ENCODE peak calls at places on chromosomes 7 and 10, in seven cellular contexts. One of them, this sample, is unnamed.

GRCh38 chr7:117323585-117323876 is 673 bp upstream of the WNT2 start:
- DNase-seq in SK-MEL-5: no peak
- DNase-seq in NCI-H146: no peak
- DNase-seq in stimulated activated CD4-positive, alpha-beta T cell treated with anti-CD3 and anti-CD28 coated beads, Interleukin-1b, Interleukin-23, amount 100 ng/mL, for 24 hours: no peak
- DNase-seq in NCI-H1930: no peak
- DNase-seq in iris pigment epithelial cell: no peak
- DNase-seq in GM12892: no peak
- DNase-seq in this sample: no peak

GRCh38 chr10:71575446-71575845 is 144.1 kb downstream of the C10orf105 start:
- DNase-seq in SK-MEL-5: no peak
- DNase-seq in NCI-H146: no peak
- DNase-seq in stimulated activated CD4-positive, alpha-beta T cell treated with anti-CD3 and anti-CD28 coated beads, Interleukin-1b, Interleukin-23, amount 100 ng/mL, for 24 hours: no peak
- DNase-seq in NCI-H1930: no peak
- DNase-seq in iris pigment epithelial cell: no peak
- DNase-seq in GM12892: no peak
- DNase-seq in this sample: no peak

GRCh38 chr10:42809670-42810069 is 27.1 kb downstream of the BMS1 start:
- DNase-seq in SK-MEL-5: no peak
- DNase-seq in NCI-H146: no peak
- DNase-seq in stimulated activated CD4-positive, alpha-beta T cell treated with anti-CD3 and anti-CD28 coated beads, Interleukin-1b, Interleukin-23, amount 100 ng/mL, for 24 hours: no peak
- DNase-seq in NCI-H1930: no peak
- DNase-seq in iris pigment epithelial cell: no peak
- DNase-seq in GM12892: no peak
- DNase-seq in this sample: no peak

GRCh38 chr10:43214071-43214955 is 52.6 kb downstream of the RASGEF1A start:
- DNase-seq in SK-MEL-5: no peak
- DNase-seq in NCI-H146: no peak
- DNase-seq in stimulated activated CD4-positive, alpha-beta T cell treated with anti-CD3 and anti-CD28 coated beads, Interleukin-1b, Interleukin-23, amount 100 ng/mL, for 24 hours: no peak
- DNase-seq in NCI-H1930: no peak
- DNase-seq in iris pigment epithelial cell: peak
- DNase-seq in GM12892: no peak
- DNase-seq in this sample: no peak

GRCh38 chr7:107125475-107125874 is 43.3 kb upstream of the HBP1 start:
- DNase-seq in SK-MEL-5: no peak
- DNase-seq in NCI-H146: peak
- DNase-seq in stimulated activated CD4-positive, alpha-beta T cell treated with anti-CD3 and anti-CD28 coated beads, Interleukin-1b, Interleukin-23, amount 100 ng/mL, for 24 hours: no peak
- DNase-seq in NCI-H1930: no peak
- DNase-seq in iris pigment epithelial cell: no peak
- DNase-seq in GM12892: no peak
- DNase-seq in this sample: no peak

GRCh38 chr10:71536332-71536731 is 139.6 kb downstream of the CDH23 start:
- DNase-seq in SK-MEL-5: no peak
- DNase-seq in NCI-H146: no peak
- DNase-seq in stimulated activated CD4-positive, alpha-beta T cell treated with anti-CD3 and anti-CD28 coated beads, Interleukin-1b, Interleukin-23, amount 100 ng/mL, for 24 hours: no peak
- DNase-seq in NCI-H1930: no peak
- DNase-seq in iris pigment epithelial cell: peak
- DNase-seq in GM12892: no peak
- DNase-seq in this sample: no peak

GRCh38 chr7:138158739-138159528 is 82.7 kb downstream of the AKR1D1 start:
- DNase-seq in SK-MEL-5: no peak
- DNase-seq in NCI-H146: no peak
- DNase-seq in stimulated activated CD4-positive, alpha-beta T cell treated with anti-CD3 and anti-CD28 coated beads, Interleukin-1b, Interleukin-23, amount 100 ng/mL, for 24 hours: no peak
- DNase-seq in NCI-H1930: no peak
- DNase-seq in iris pigment epithelial cell: no peak
- DNase-seq in GM12892: no peak
- DNase-seq in this sample: no peak

GRCh38 chr10:3924344-3924743 is 139.3 kb upstream of the KLF6 start:
- DNase-seq in SK-MEL-5: peak
- DNase-seq in NCI-H146: no peak
- DNase-seq in stimulated activated CD4-positive, alpha-beta T cell treated with anti-CD3 and anti-CD28 coated beads, Interleukin-1b, Interleukin-23, amount 100 ng/mL, for 24 hours: no peak
- DNase-seq in NCI-H1930: no peak
- DNase-seq in iris pigment epithelial cell: peak
- DNase-seq in GM12892: no peak
- DNase-seq in this sample: no peak

GRCh38 chr7:139058963-139059362 is 23.1 kb upstream of the ZC3HAV1L start:
- DNase-seq in SK-MEL-5: no peak
- DNase-seq in NCI-H146: no peak
- DNase-seq in stimulated activated CD4-positive, alpha-beta T cell treated with anti-CD3 and anti-CD28 coated beads, Interleukin-1b, Interleukin-23, amount 100 ng/mL, for 24 hours: no peak
- DNase-seq in NCI-H1930: no peak
- DNase-seq in iris pigment epithelial cell: peak
- DNase-seq in GM12892: no peak
- DNase-seq in this sample: peak

GRCh38 chr7:100053201-100053600 is 3.6 kb downstream of the ZSCAN21 start:
- DNase-seq in SK-MEL-5: peak
- DNase-seq in NCI-H146: peak
- DNase-seq in stimulated activated CD4-positive, alpha-beta T cell treated with anti-CD3 and anti-CD28 coated beads, Interleukin-1b, Interleukin-23, amount 100 ng/mL, for 24 hours: no peak
- DNase-seq in NCI-H1930: peak
- DNase-seq in iris pigment epithelial cell: peak
- DNase-seq in GM12892: peak
- DNase-seq in this sample: peak

GRCh38 chr7:68717176-68717575 is 881.1 kb upstream of the AUTS2 start:
- DNase-seq in SK-MEL-5: no peak
- DNase-seq in NCI-H146: no peak
- DNase-seq in stimulated activated CD4-positive, alpha-beta T cell treated with anti-CD3 and anti-CD28 coated beads, Interleukin-1b, Interleukin-23, amount 100 ng/mL, for 24 hours: no peak
- DNase-seq in NCI-H1930: no peak
- DNase-seq in iris pigment epithelial cell: no peak
- DNase-seq in GM12892: no peak
- DNase-seq in this sample: no peak

GRCh38 chr10:130719447-130719752 is 583.2 kb downstream of the GLRX3 start:
- DNase-seq in SK-MEL-5: no peak
- DNase-seq in NCI-H146: no peak
- DNase-seq in stimulated activated CD4-positive, alpha-beta T cell treated with anti-CD3 and anti-CD28 coated beads, Interleukin-1b, Interleukin-23, amount 100 ng/mL, for 24 hours: no peak
- DNase-seq in NCI-H1930: no peak
- DNase-seq in iris pigment epithelial cell: no peak
- DNase-seq in GM12892: no peak
- DNase-seq in this sample: no peak

GRCh38 chr10:90227786-90228185 is 526.4 kb downstream of the KIF20B start:
- DNase-seq in SK-MEL-5: no peak
- DNase-seq in NCI-H146: no peak
- DNase-seq in stimulated activated CD4-positive, alpha-beta T cell treated with anti-CD3 and anti-CD28 coated beads, Interleukin-1b, Interleukin-23, amount 100 ng/mL, for 24 hours: no peak
- DNase-seq in NCI-H1930: no peak
- DNase-seq in iris pigment epithelial cell: no peak
- DNase-seq in GM12892: no peak
- DNase-seq in this sample: no peak

GRCh38 chr10:79438021-79438698 is 7.3 kb downstream of the ZCCHC24 start:
- DNase-seq in SK-MEL-5: peak
- DNase-seq in NCI-H146: no peak
- DNase-seq in stimulated activated CD4-positive, alpha-beta T cell treated with anti-CD3 and anti-CD28 coated beads, Interleukin-1b, Interleukin-23, amount 100 ng/mL, for 24 hours: no peak
- DNase-seq in NCI-H1930: no peak
- DNase-seq in iris pigment epithelial cell: no peak
- DNase-seq in GM12892: no peak
- DNase-seq in this sample: no peak

GRCh38 chr7:12638851-12639467 is 48.5 kb upstream of the ARL4A start:
- DNase-seq in SK-MEL-5: peak
- DNase-seq in NCI-H146: peak
- DNase-seq in stimulated activated CD4-positive, alpha-beta T cell treated with anti-CD3 and anti-CD28 coated beads, Interleukin-1b, Interleukin-23, amount 100 ng/mL, for 24 hours: no peak
- DNase-seq in NCI-H1930: no peak
- DNase-seq in iris pigment epithelial cell: peak
- DNase-seq in GM12892: no peak
- DNase-seq in this sample: peak

GRCh38 chr10:92699518-92700272 is 9.9 kb downstream of the HHEX start:
- DNase-seq in SK-MEL-5: peak
- DNase-seq in NCI-H146: peak
- DNase-seq in stimulated activated CD4-positive, alpha-beta T cell treated with anti-CD3 and anti-CD28 coated beads, Interleukin-1b, Interleukin-23, amount 100 ng/mL, for 24 hours: no peak
- DNase-seq in NCI-H1930: no peak
- DNase-seq in iris pigment epithelial cell: no peak
- DNase-seq in GM12892: no peak
- DNase-seq in this sample: peak

GRCh38 chr7:40469481-40469880 is 334.7 kb downstream of the SUGCT start:
- DNase-seq in SK-MEL-5: peak
- DNase-seq in NCI-H146: no peak
- DNase-seq in stimulated activated CD4-positive, alpha-beta T cell treated with anti-CD3 and anti-CD28 coated beads, Interleukin-1b, Interleukin-23, amount 100 ng/mL, for 24 hours: no peak
- DNase-seq in NCI-H1930: no peak
- DNase-seq in iris pigment epithelial cell: peak
- DNase-seq in GM12892: no peak
- DNase-seq in this sample: no peak

This sample was measured in A673.